ENCODE peak calls at places on chromosomes 12 and 14, in five cellular contexts. F is lower lobe of right lung; D is endothelial cell; U is kidney epithelial cell; E is activated CD8-positive, alpha-beta memory T cell treated with anti-CD3 and anti-CD28 coated beads, Interleukin-2, amount 10 ng/mL, durations not matched to agents 7 days and 5 days. S is an unnamed sample.

GRCh38 chr12:7142057-7142644 is 12.0 kb downstream of the CLSTN3 start:
- DNase-seq in F (peak), D (peak), U (no peak), E (peak), S (peak)

GRCh38 chr14:77061630-77062029 is 33.1 kb upstream of the IRF2BPL start:
- DNase-seq in F (no peak), D (no peak), U (no peak), E (no peak), S (no peak)

GRCh38 chr12:88854260-88854659 is 274.0 kb upstream of the KITLG start:
- DNase-seq in F (no peak), D (no peak), U (peak), E (no peak), S (no peak)

GRCh38 chr12:59570134-59570533 is 25.7 kb upstream of the SLC16A7 start:
- DNase-seq in F (no peak), D (no peak), U (peak), E (no peak), S (no peak)

GRCh38 chr12:77968021-77968420 is 137.3 kb downstream of the NAV3 start:
- DNase-seq in F (no peak), D (no peak), U (no peak), E (no peak), S (no peak)

GRCh38 chr12:98645572-98646067 is 530 bp downstream of the APAF1 start:
- DNase-seq in F (no peak), D (no peak), U (no peak), E (no peak), S (no peak)

GRCh38 chr14:89351364-89351957 is 65.6 kb downstream of the FOXN3 start:
- DNase-seq in F (peak), D (no peak), U (no peak), E (peak), S (no peak)

GRCh38 chr14:95901014-95901413 is 24.4 kb downstream of the TUNAR start:
- DNase-seq in F (no peak), D (no peak), U (no peak), E (no peak), S (no peak)

GRCh38 chr12:91105807-91106206 is 5.5 kb downstream of the LUM start:
- DNase-seq in F (no peak), D (no peak), U (no peak), E (no peak), S (no peak)

GRCh38 chr12:121949643-121950397 is 31.4 kb downstream of the CFAP251 start:
- DNase-seq in F (no peak), D (no peak), U (no peak), E (no peak), S (no peak)

GRCh38 chr12:13347241-13348043 is 150.9 kb downstream of the EMP1 start:
- DNase-seq in F (no peak), D (no peak), U (peak), E (no peak), S (peak)

GRCh38 chr12:122886851-122887816 is 8.8 kb downstream of the VPS37B start:
- DNase-seq in F (no peak), D (no peak), U (peak), E (peak), S (no peak)

GRCh38 chr12:88578821-88579518 is 1.3 kb downstream of the KITLG start:
- DNase-seq in F (no peak), D (peak), U (no peak), E (no peak), S (no peak)

GRCh38 chr14:104136472-104137296 is 1.7 kb upstream of the KIF26A start:
- DNase-seq in F (peak), D (no peak), U (no peak), E (no peak), S (peak)

GRCh38 chr14:85483037-85483436 is 46.9 kb upstream of the FLRT2 start:
- DNase-seq in F (no peak), D (no peak), U (no peak), E (no peak), S (no peak)

GRCh38 chr12:4216542-4216927 is 57.0 kb upstream of the CCND2 start:
- DNase-seq in F (no peak), D (no peak), U (no peak), E (no peak), S (no peak)

GRCh38 chr14:54369343-54369742 is 27.5 kb upstream of the CDKN3 start:
- DNase-seq in F (no peak), D (no peak), U (no peak), E (no peak), S (no peak)

GRCh38 chr14:102749393-102749792 is 27.9 kb upstream of the TRAF3 start:
- DNase-seq in F (no peak), D (no peak), U (no peak), E (no peak), S (no peak)

GRCh38 chr14:35897616-35898111 is 71.5 kb downstream of the BRMS1L start:
- DNase-seq in F (no peak), D (no peak), U (no peak), E (no peak), S (no peak)

GRCh38 chr12:31600764-31601163 is 9.8 kb upstream of the DENND5B start:
- DNase-seq in F (no peak), D (no peak), U (no peak), E (no peak), S (no peak)

GRCh38 chr12:4451694-4452093 is 6.1 kb upstream of the FGF6 start:
- DNase-seq in F (no peak), D (no peak), U (no peak), E (no peak), S (no peak)

GRCh38 chr12:119475650-119476049 is 117.9 kb upstream of the TMEM233 start:
- DNase-seq in F (no peak), D (no peak), U (no peak), E (no peak), S (no peak)